ENCODE peak calls at places on chromosomes 2 and 18, in nine cellular contexts. One of them, this sample, is unnamed.

GRCh38 chr2:48471048-48471474 is 58.9 kb upstream of the STON1 start:
- DNase-seq in OCI-LY7: no peak
- DNase-seq in OCI-M1: peak; percentile 26
- DNase-seq in M059J: peak; percentile 66
- DNase-seq in lower leg skin: no peak
- DNase-seq in B cell: no peak
- DNase-seq in GM23248: peak; percentile 57
- DNase-seq in NCI-H748 treated with DMSO at 0.1 percent for 48 hours: no peak
- DNase-seq in stimulated activated CD4-positive, alpha-beta T cell treated with anti-CD3 and anti-CD28 coated beads, Interleukin-1b, Interleukin-23, amount 100 ng/mL, for 1 hour: no peak
- DNase-seq in this sample: no peak

GRCh38 chr2:195737531-195738162 is 80.6 kb downstream of the SLC39A10 start:
- DNase-seq in OCI-LY7: no peak
- DNase-seq in OCI-M1: no peak
- DNase-seq in M059J: no peak
- DNase-seq in lower leg skin: no peak
- DNase-seq in B cell: no peak
- DNase-seq in GM23248: peak; percentile 43
- DNase-seq in NCI-H748 treated with DMSO at 0.1 percent for 48 hours: no peak
- DNase-seq in stimulated activated CD4-positive, alpha-beta T cell treated with anti-CD3 and anti-CD28 coated beads, Interleukin-1b, Interleukin-23, amount 100 ng/mL, for 1 hour: no peak
- DNase-seq in this sample: no peak

GRCh38 chr2:32559136-32559535 is 68.7 kb upstream of the TTC27 start:
- DNase-seq in OCI-LY7: no peak
- DNase-seq in OCI-M1: no peak
- DNase-seq in M059J: no peak
- DNase-seq in lower leg skin: no peak
- DNase-seq in B cell: no peak
- DNase-seq in GM23248: peak; percentile 47
- DNase-seq in NCI-H748 treated with DMSO at 0.1 percent for 48 hours: no peak
- DNase-seq in stimulated activated CD4-positive, alpha-beta T cell treated with anti-CD3 and anti-CD28 coated beads, Interleukin-1b, Interleukin-23, amount 100 ng/mL, for 1 hour: no peak
- DNase-seq in this sample: no peak

GRCh38 chr2:239864247-239865058 is 160.7 kb downstream of the NDUFA10 start:
- DNase-seq in OCI-LY7: no peak
- DNase-seq in OCI-M1: no peak
- DNase-seq in M059J: no peak
- DNase-seq in lower leg skin: peak; percentile 66
- DNase-seq in B cell: no peak
- DNase-seq in GM23248: no peak
- DNase-seq in NCI-H748 treated with DMSO at 0.1 percent for 48 hours: no peak
- DNase-seq in stimulated activated CD4-positive, alpha-beta T cell treated with anti-CD3 and anti-CD28 coated beads, Interleukin-1b, Interleukin-23, amount 100 ng/mL, for 1 hour: no peak
- DNase-seq in this sample: no peak

GRCh38 chr2:235378944-235379343 is 114.9 kb upstream of the AGAP1 start:
- DNase-seq in OCI-LY7: no peak
- DNase-seq in OCI-M1: no peak
- DNase-seq in M059J: no peak
- DNase-seq in lower leg skin: no peak
- DNase-seq in B cell: no peak
- DNase-seq in GM23248: no peak
- DNase-seq in NCI-H748 treated with DMSO at 0.1 percent for 48 hours: no peak
- DNase-seq in stimulated activated CD4-positive, alpha-beta T cell treated with anti-CD3 and anti-CD28 coated beads, Interleukin-1b, Interleukin-23, amount 100 ng/mL, for 1 hour: no peak
- DNase-seq in this sample: no peak

GRCh38 chr18:6747646-6748045 is 18.1 kb downstream of the ARHGAP28 start:
- DNase-seq in OCI-LY7: no peak
- DNase-seq in OCI-M1: no peak
- DNase-seq in M059J: peak; percentile 64
- DNase-seq in lower leg skin: no peak
- DNase-seq in B cell: no peak
- DNase-seq in GM23248: peak; percentile 77
- DNase-seq in NCI-H748 treated with DMSO at 0.1 percent for 48 hours: no peak
- DNase-seq in stimulated activated CD4-positive, alpha-beta T cell treated with anti-CD3 and anti-CD28 coated beads, Interleukin-1b, Interleukin-23, amount 100 ng/mL, for 1 hour: no peak
- DNase-seq in this sample: no peak

GRCh38 chr2:206212673-206213513 is 53.2 kb downstream of the EEF1B2 start:
- DNase-seq in OCI-LY7: no peak
- DNase-seq in OCI-M1: no peak
- DNase-seq in M059J: peak; percentile 67
- DNase-seq in lower leg skin: no peak
- DNase-seq in B cell: no peak
- DNase-seq in GM23248: peak; percentile 76
- DNase-seq in NCI-H748 treated with DMSO at 0.1 percent for 48 hours: peak; percentile 28
- DNase-seq in stimulated activated CD4-positive, alpha-beta T cell treated with anti-CD3 and anti-CD28 coated beads, Interleukin-1b, Interleukin-23, amount 100 ng/mL, for 1 hour: no peak
- DNase-seq in this sample: no peak

GRCh38 chr18:22517356-22517755 is 99.6 kb upstream of the CTAGE1 start:
- DNase-seq in OCI-LY7: no peak
- DNase-seq in OCI-M1: no peak
- DNase-seq in M059J: no peak
- DNase-seq in lower leg skin: no peak
- DNase-seq in B cell: no peak
- DNase-seq in GM23248: no peak
- DNase-seq in NCI-H748 treated with DMSO at 0.1 percent for 48 hours: no peak
- DNase-seq in stimulated activated CD4-positive, alpha-beta T cell treated with anti-CD3 and anti-CD28 coated beads, Interleukin-1b, Interleukin-23, amount 100 ng/mL, for 1 hour: no peak
- DNase-seq in this sample: no peak

GRCh38 chr2:69729266-69729665 is 12.7 kb upstream of the ANXA4 start:
- DNase-seq in OCI-LY7: no peak
- DNase-seq in OCI-M1: no peak
- DNase-seq in M059J: no peak
- DNase-seq in lower leg skin: no peak
- DNase-seq in B cell: no peak
- DNase-seq in GM23248: no peak
- DNase-seq in NCI-H748 treated with DMSO at 0.1 percent for 48 hours: no peak
- DNase-seq in stimulated activated CD4-positive, alpha-beta T cell treated with anti-CD3 and anti-CD28 coated beads, Interleukin-1b, Interleukin-23, amount 100 ng/mL, for 1 hour: no peak
- DNase-seq in this sample: no peak

This sample was measured in naive thymus-derived CD4-positive, alpha-beta T cell.